ENCODE peak calls at places on chromosomes 5 and 9, in seven cellular contexts. W is cardiac muscle cell; Z is heart left ventricle; F is tibial artery; T is CD8-positive, alpha-beta memory T cell; X is GM23248; E is psoas muscle. V is an unnamed sample. For H3K4me1, the result is how much of the 10 kb centered on the place peaks cover.

GRCh38 chr9:133379153-133380086 is 3.3 kb downstream of the STKLD1 start:
- DNase-seq in W (no peak), Z (no peak), F (no peak), T (no peak), X (no peak), E (no peak), V (no peak)

GRCh38 chr5:180161420-180162303 is 47.3 kb downstream of the RASGEF1C start:
- DNase-seq in W (no peak), Z (no peak), F (peak), T (no peak), X (no peak), E (no peak), V (no peak)

GRCh38 chr5:91028518-91028956 is 354.6 kb downstream of the ARRDC3 start:
- DNase-seq in W (no peak), Z (no peak), F (no peak), T (no peak), X (no peak), E (no peak), V (no peak)

GRCh38 chr5:7331083-7331482 is 64.9 kb upstream of the ADCY2 start:
- DNase-seq in W (peak), Z (no peak), F (no peak), T (no peak), X (no peak), E (no peak), V (no peak)

GRCh38 chr5:36398137-36398536 is 96.4 kb upstream of the RANBP3L start:
- DNase-seq in W (peak), Z (no peak), F (no peak), T (no peak), X (peak), E (no peak), V (no peak)

GRCh38 chr9:134955801-134956200 is 38.1 kb upstream of the FCN1 start:
- DNase-seq in W (no peak), Z (no peak), F (peak), T (no peak), X (no peak), E (peak), V (peak)

GRCh38 chr5:43019615-43020293 is 20.4 kb downstream of the ANXA2R start:
- DNase-seq in W (peak), Z (no peak), F (no peak), T (peak), X (peak), E (peak), V (peak)

GRCh38 chr5:174065528-174066189 is 20.2 kb downstream of the NSG2 start:
- DNase-seq in W (peak), Z (no peak), F (no peak), T (no peak), X (no peak), E (no peak), V (no peak)

GRCh38 chr5:129591508-129592160 is 131.5 kb downstream of the ADAMTS19 start:
- DNase-seq in W (no peak), Z (no peak), F (no peak), T (no peak), X (no peak), E (no peak), V (no peak)

GRCh38 chr5:10565785-10566506 is 2.1 kb downstream of the ANKRD33B start:
- DNase-seq in W (peak), Z (no peak), F (peak), T (no peak), X (peak), E (peak), V (no peak)

GRCh38 chr5:158435161-158435616 is 576.2 kb upstream of the CLINT1 start:
- DNase-seq in W (no peak), Z (no peak), F (no peak), T (no peak), X (peak), E (no peak), V (no peak)

GRCh38 chr9:120014751-120015235 is 565.2 kb downstream of the CDK5RAP2 start:
- DNase-seq in W (no peak), Z (no peak), F (no peak), T (no peak), X (no peak), E (no peak), V (no peak)

GRCh38 chr5:759781-760362 is 24.7 kb downstream of the ZDHHC11B start:
- DNase-seq in W (no peak), Z (peak), F (peak), T (no peak), X (no peak), E (no peak), V (peak)
- H3K4me1 ChIP-seq in W (under half), Z (under half), F (under half), T (under half), X (under half), E (under half), V (under half)

GRCh38 chr9:94563548-94563947 is 8.7 kb downstream of the PCAT7 start:
- DNase-seq in W (no peak), Z (no peak), F (no peak), T (no peak), X (no peak), E (no peak), V (no peak)
- H3K4me3 ChIP-seq in W (no peak), Z (no peak), F (no peak), T (no peak), X (no peak), E (no peak), V (no peak)

GRCh38 chr9:93137362-93137761 is 3.3 kb upstream of the NINJ1 start:
- DNase-seq in W (no peak), Z (no peak), F (no peak), T (no peak), X (no peak), E (peak), V (peak)
- H3K4me1 ChIP-seq in W (under half), Z (under half), F (under half), T (half or more), X (under half), E (under half), V (under half)

GRCh38 chr5:167951121-167951520 is 340.3 kb upstream of the WWC1 start:
- DNase-seq in W (no peak), Z (no peak), F (no peak), T (no peak), X (peak), E (no peak), V (no peak)
- H3K4me3 ChIP-seq in W (no peak), Z (no peak), F (no peak), T (no peak), X (peak), E (no peak), V (peak)

DNA sequence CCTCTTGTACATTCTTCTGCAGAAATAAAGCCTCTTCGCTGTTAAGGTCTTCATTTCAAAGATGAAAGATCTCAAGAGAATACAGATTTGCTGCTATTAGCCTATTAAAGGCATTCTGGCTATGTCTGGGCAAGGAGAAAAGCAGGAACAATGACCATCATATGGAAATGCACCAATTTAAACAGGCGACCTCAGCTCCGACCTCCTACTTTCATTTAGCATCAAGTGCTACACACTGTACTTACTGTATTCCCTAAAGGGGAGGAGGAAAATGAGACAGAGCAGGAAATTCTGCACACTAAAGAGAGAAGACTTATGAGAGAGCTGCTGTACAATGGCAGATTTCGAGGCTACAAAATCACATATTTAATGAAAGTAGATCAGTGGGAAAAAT is 64.9 kb downstream of the HABP4 start:
- DNase-seq in W (no peak), Z (no peak), F (no peak), T (no peak), X (peak), E (no peak), V (no peak)
- H3K4me1 ChIP-seq in W (under half), Z (under half), F (under half), T (under half), X (under half), E (under half), V (under half)

GRCh38 chr9:80359941-80360881 is 788.4 kb downstream of the TLE4 start:
- DNase-seq in W (no peak), Z (no peak), F (no peak), T (no peak), X (no peak), E (no peak), V (no peak)
- H3K4me3 ChIP-seq in W (no peak), Z (no peak), F (no peak), T (no peak), X (no peak), E (no peak), V (no peak)

V was measured in right cardiac atrium.